ENCODE peak calls at places on chromosomes 16 and 17, in ten cellular contexts. O is small intestine; D is tibial artery; X is heart left ventricle; Z is fibroblast of lung; L is fibroblast of mammary gland; R is ovary; S is CD8-positive, alpha-beta T cell; I is GM23338; F is aorta. A is an unnamed sample.

GRCh38 chr17:51230306-51230705 is 29.5 kb downstream of the MBTD1 start:
- DNase-seq in O (no peak), D (no peak), X (no peak), Z (no peak), L (peak; percentile 24), R (no peak), S (no peak), I (no peak), F (no peak), A (no peak)

GRCh38 chr16:48860341-48860740 is 250.4 kb upstream of the N4BP1 start:
- DNase-seq in O (no peak), D (no peak), X (no peak), Z (no peak), L (peak; percentile 41), R (no peak), S (no peak), I (no peak), F (no peak), A (no peak)

GRCh38 chr17:15463363-15463762 is 4.1 kb downstream of the CDRT4 start:
- DNase-seq in O (no peak), D (peak; percentile 45), X (no peak), Z (peak; percentile 93), L (peak; percentile 77), R (peak; percentile 61), S (no peak), I (peak; percentile 68), F (peak; percentile 73), A (no peak)

GRCh38 chr16:28087675-28088285 is 24.3 kb upstream of the GSG1L start:
- DNase-seq in O (no peak), D (no peak), X (no peak), Z (no peak), L (no peak), R (no peak), S (no peak), I (peak; percentile 50), F (no peak), A (no peak)

GRCh38 chr17:15963670-15964110 is 18.8 kb downstream of the ADORA2B start:
- DNase-seq in O (no peak), D (no peak), X (no peak), Z (peak; percentile 60), L (peak; percentile 83), R (no peak), S (no peak), I (no peak), F (no peak), A (no peak)

GRCh38 chr16:23342083-23342640 is 40.1 kb downstream of the SCNN1B start:
- DNase-seq in O (no peak), D (no peak), X (no peak), Z (no peak), L (no peak), R (no peak), S (no peak), I (no peak), F (no peak), A (no peak)

GRCh38 chr16:85144026-85144915 is 32.0 kb upstream of the CIBAR2 start:
- DNase-seq in O (no peak), D (no peak), X (peak; percentile 60), Z (no peak), L (no peak), R (no peak), S (no peak), I (no peak), F (no peak), A (no peak)

GRCh38 chr17:74190154-74190553 is 13.3 kb upstream of the RPL38 start:
- DNase-seq in O (peak; percentile 71), D (no peak), X (no peak), Z (peak; percentile 72), L (peak; percentile 71), R (no peak), S (no peak), I (peak; percentile 71), F (no peak), A (no peak)

GRCh38 chr16:88067530-88068411 is 116.5 kb downstream of the BANP start:
- DNase-seq in O (no peak), D (no peak), X (no peak), Z (no peak), L (no peak), R (no peak), S (no peak), I (no peak), F (peak; percentile 40), A (no peak)

GRCh38 chr16:88066680-88067529 is 115.7 kb downstream of the BANP start:
- DNase-seq in O (peak; percentile 32), D (no peak), X (no peak), Z (no peak), L (no peak), R (no peak), S (no peak), I (no peak), F (peak; percentile 41), A (no peak)

GRCh38 chr16:88070341-88070740 is 119.1 kb downstream of the BANP start:
- DNase-seq in O (no peak), D (no peak), X (no peak), Z (no peak), L (no peak), R (no peak), S (no peak), I (no peak), F (no peak), A (no peak)

GRCh38 chr16:88069397-88070168 is 118.3 kb downstream of the BANP start:
- DNase-seq in O (no peak), D (no peak), X (no peak), Z (no peak), L (no peak), R (no peak), S (no peak), I (no peak), F (no peak), A (no peak)

DNA sequence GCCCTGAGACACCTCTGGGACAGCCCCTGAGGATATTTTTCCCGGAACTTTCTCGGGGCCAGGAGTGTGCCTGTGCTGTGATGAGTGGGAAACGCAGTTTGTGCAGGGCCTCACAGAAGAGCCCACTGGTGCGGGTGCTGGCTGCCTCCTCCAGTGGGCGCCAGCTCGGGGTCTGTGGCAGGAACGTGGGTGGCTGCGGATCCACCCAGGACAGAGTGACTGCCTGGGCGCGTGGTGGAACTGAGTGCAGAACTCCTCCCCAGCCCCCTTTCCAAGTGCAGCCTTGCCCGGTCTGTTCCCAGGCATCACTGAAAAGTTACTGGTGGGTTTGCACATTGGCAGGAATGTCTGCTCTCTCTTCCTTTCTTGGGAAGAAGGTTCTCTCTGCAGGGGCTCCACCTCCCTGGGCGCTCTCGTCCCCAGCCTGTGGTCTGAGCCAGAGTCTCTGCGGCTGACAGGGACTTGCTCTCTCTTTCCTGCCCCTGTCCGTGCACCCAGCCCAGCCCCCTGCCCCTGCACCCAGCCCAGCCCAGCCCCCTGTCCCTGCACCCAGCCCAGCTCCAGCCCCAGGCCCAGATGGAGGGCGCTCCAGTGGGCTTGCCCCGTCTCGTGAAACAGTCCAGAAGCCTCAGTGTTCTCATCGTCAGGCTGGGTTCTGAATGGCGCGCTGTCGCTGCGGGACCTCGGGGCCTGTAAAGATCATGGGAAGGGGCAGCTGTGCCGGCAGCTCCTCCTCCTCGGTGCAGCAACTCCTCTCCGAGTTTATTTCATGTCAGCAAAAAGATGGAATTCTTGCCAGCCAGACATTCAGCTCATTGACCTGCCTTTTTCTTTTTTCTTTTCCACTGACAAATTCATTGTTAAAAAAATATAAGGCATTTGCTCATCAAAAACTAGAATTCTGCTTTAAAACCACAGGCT is 117.5 kb downstream of the BANP start:
- DNase-seq in O (no peak), D (no peak), X (no peak), Z (no peak), L (no peak), R (no peak), S (no peak), I (no peak), F (peak; percentile 36), A (no peak)
- H3K4me3 ChIP-seq in O (no peak overlapping the region), D (no peak overlapping the region), X (no peak overlapping the region), Z (no peak overlapping the region), L (no peak overlapping the region), R (no peak overlapping the region), S (no peak overlapping the region), I (no peak overlapping the region), F (no peak overlapping the region), A (no peak overlapping the region)

DNA sequence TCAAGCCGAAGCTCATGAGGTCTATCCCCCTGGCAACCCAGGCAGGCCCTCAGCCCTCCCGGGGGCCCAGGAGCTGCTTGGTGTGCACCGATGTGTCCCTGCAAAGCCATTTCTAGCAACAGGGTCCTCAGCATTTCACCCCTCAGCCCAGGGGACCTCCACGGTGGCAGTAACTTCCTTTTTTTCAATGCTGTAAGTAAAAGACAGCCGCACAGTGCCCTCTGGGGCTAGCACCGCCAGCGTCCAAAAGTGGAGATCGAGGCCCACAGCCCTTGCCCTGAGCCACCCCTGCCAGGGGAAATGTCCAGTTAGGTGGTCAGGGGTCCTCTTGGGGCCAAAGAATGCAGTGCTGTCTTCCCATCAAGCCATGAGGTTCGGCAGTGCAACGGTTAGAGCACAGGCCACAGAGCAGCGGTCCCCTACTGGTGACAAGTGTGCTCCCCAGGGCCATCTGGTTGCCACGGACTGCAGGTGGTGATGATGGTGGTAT is 79.9 kb downstream of the LITAF start:
- DNase-seq in O (no peak), D (no peak), X (no peak), Z (no peak), L (no peak), R (no peak), S (no peak), I (no peak), F (no peak), A (no peak)
- H3K4me3 ChIP-seq in O (no peak overlapping the region), D (no peak overlapping the region), X (no peak overlapping the region), Z (no peak overlapping the region), L (no peak overlapping the region), R (no peak overlapping the region), S (no peak overlapping the region), I (no peak overlapping the region), F (no peak overlapping the region), A (no peak overlapping the region)

GRCh38 chr16:78274771-78275170 is 175.3 kb downstream of the WWOX start:
- DNase-seq in O (no peak), D (no peak), X (no peak), Z (no peak), L (no peak), R (no peak), S (no peak), I (no peak), F (no peak), A (no peak)

GRCh38 chr16:78271981-78272380 is 172.5 kb downstream of the WWOX start:
- DNase-seq in O (no peak), D (no peak), X (no peak), Z (no peak), L (no peak), R (no peak), S (no peak), I (no peak), F (no peak), A (no peak)

GRCh38 chr16:78264642-78265041 is 165.2 kb downstream of the WWOX start:
- DNase-seq in O (no peak), D (no peak), X (no peak), Z (no peak), L (no peak), R (no peak), S (no peak), I (no peak), F (no peak), A (no peak)

DNA sequence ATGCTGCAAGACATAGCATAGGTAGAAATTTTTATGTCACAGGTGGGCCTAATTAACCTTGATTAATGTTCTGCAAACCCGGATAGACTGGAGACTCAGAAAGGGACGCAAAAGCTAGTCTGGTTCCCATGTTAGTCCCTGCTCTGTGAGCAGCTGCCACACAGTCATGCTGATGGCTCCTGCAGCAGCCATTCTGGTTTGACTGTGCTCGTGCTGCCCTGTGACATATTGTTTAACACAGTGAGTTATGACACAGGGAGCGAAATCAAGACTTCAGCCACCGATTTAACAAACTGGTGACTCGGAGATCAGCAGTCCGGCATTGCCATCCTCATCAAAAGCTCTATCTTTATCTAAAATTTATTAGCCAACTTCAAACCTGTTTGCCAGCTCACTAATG is 169.8 kb downstream of the WWOX start:
- DNase-seq in O (no peak), D (no peak), X (no peak), Z (no peak), L (no peak), R (no peak), S (no peak), I (no peak), F (no peak), A (no peak)
- H3K4me3 ChIP-seq in O (no peak overlapping the region), D (no peak overlapping the region), X (no peak overlapping the region), Z (no peak overlapping the region), L (no peak overlapping the region), R (no peak overlapping the region), S (no peak overlapping the region), I (no peak overlapping the region), F (no peak overlapping the region), A (no peak overlapping the region)

GRCh38 chr16:370443-370842 is at the start of gene MRPL28:
- DNase-seq in O (peak; percentile 95), D (peak; percentile 95), X (peak; percentile 95), Z (peak; percentile 95), L (peak; percentile 92), R (peak; percentile 91), S (peak; percentile 91), I (peak; percentile 98), F (peak; percentile 96), A (peak; percentile 87)

GRCh38 chr16:369275-369865 is 968 bp downstream of the MRPL28 start:
- DNase-seq in O (no peak), D (no peak), X (no peak), Z (no peak), L (no peak), R (no peak), S (no peak), I (no peak), F (no peak), A (no peak)

GRCh38 chr16:367333-367903 is 2.9 kb downstream of the MRPL28 start:
- DNase-seq in O (no peak), D (no peak), X (no peak), Z (no peak), L (no peak), R (no peak), S (no peak), I (no peak), F (no peak), A (no peak)

GRCh38 chr16:369866-370436 is 387 bp downstream of the MRPL28 start:
- DNase-seq in O (no peak), D (no peak), X (no peak), Z (no peak), L (no peak), R (no peak), S (no peak), I (peak; percentile 71), F (no peak), A (no peak)

GRCh38 chr16:368388-369158 is 1.8 kb downstream of the MRPL28 start:
- DNase-seq in O (no peak), D (no peak), X (no peak), Z (no peak), L (no peak), R (no peak), S (no peak), I (no peak), F (no peak), A (no peak)
- H3K4me3 ChIP-seq in O (no peak overlapping the region), D (no peak overlapping the region), X (no peak overlapping the region), Z (no peak overlapping the region), L (no peak overlapping the region), R (no peak overlapping the region), S (no peak overlapping the region), I (no peak overlapping the region), F (no peak overlapping the region), A (peak overlapping the region; percentile 33)